ENCODE peak calls at places on chromosome 16, in four cellular contexts. T, V, W and B are unnamed samples.
A peak's percentile ranks its signal among the peaks of the same experiment; 100 is the strongest.

GRCh38 chr16:84082110-84082509 is 34.6 kb downstream of the MBTPS1 start:
- DNase-seq in V (no peak), W (no peak), T (no peak), B (no peak)

GRCh38 chr16:2749476-2749875 is 3.0 kb upstream of the SRRM2 start:
- DNase-seq in T (no peak), W (no peak), V (no peak), B (no peak)

GRCh38 chr16:9008335-9009260 is 44.9 kb upstream of the USP7 start:
- DNase-seq in W (peak; percentile 54), V (peak; percentile 68), T (peak; percentile 80), B (peak; percentile 75)

GRCh38 chr16:27706803-27707685 is 157.1 kb downstream of the KATNIP start:
- DNase-seq in V (no peak), T (no peak), W (no peak), B (no peak)

GRCh38 chr16:74024997-74025396 is 271.6 kb upstream of the PSMD7 start:
- DNase-seq in T (no peak), V (no peak), W (no peak), B (no peak)

GRCh38 chr16:81319221-81319912 is 4.6 kb downstream of the GAN start:
- DNase-seq in T (no peak), V (no peak), W (no peak), B (no peak)

GRCh38 chr16:17607075-17607509 is 136.3 kb upstream of the XYLT1 start:
- DNase-seq in V (no peak), T (no peak), W (no peak), B (no peak)

GRCh38 chr16:51402785-51403184 is 251.7 kb upstream of the SALL1 start:
- DNase-seq in W (no peak), V (no peak), T (no peak), B (no peak)

GRCh38 chr16:46649571-46649970 is 28.4 kb upstream of the SHCBP1 start:
- DNase-seq in V (no peak), W (no peak), T (no peak), B (no peak)

GRCh38 chr16:7653746-7654145 is 321.1 kb downstream of the RBFOX1 start:
- DNase-seq in T (no peak), V (no peak), W (no peak), B (no peak)

GRCh38 chr16:85225291-85225690 is 113.0 kb upstream of the CIBAR2 start:
- DNase-seq in T (no peak), W (no peak), V (no peak), B (no peak)

GRCh38 chr16:12078405-12079245 is 102.1 kb downstream of the SNX29 start:
- DNase-seq in W (no peak), V (no peak), T (no peak), B (no peak)

GRCh38 chr16:20847577-20847976 is 41.2 kb downstream of the REXO5 start:
- DNase-seq in V (no peak), W (no peak), T (no peak), B (no peak)

GRCh38 chr16:88072571-88073001 is 121.4 kb downstream of the BANP start:
- DNase-seq in W (no peak), T (no peak), V (no peak), B (no peak)

GRCh38 chr16:63880948-63881347 is 1240.9 kb downstream of the CDH11 start:
- DNase-seq in W (no peak), V (no peak), T (no peak), B (no peak)

GRCh38 chr16:27174007-27174406 is 29.3 kb upstream of the KDM8 start:
- DNase-seq in V (peak; percentile 56), T (peak; percentile 66), W (peak; percentile 46), B (peak; percentile 47)

GRCh38 chr16:88700636-88701482 is 5.3 kb downstream of the RNF166 start:
- DNase-seq in T (peak; percentile 95), V (peak; percentile 95), W (peak; percentile 97), B (peak; percentile 93)

GRCh38 chr16:19559242-19559910 is 3.9 kb downstream of the VPS35L start:
- DNase-seq in T (no peak), W (peak; percentile 24), V (no peak), B (peak; percentile 11)

GRCh38 chr16:48274476-48274875 is 27.1 kb upstream of the ABCC11 start:
- DNase-seq in W (no peak), V (no peak), T (no peak), B (no peak)

GRCh38 chr16:4518281-4518680 is 20.3 kb downstream of the CDIP1 start:
- DNase-seq in W (no peak), T (no peak), V (no peak), B (no peak)

GRCh38 chr16:81284995-81285600 is 29.7 kb upstream of the GAN start:
- DNase-seq in T (no peak), W (no peak), V (no peak), B (no peak)

GRCh38 chr16:83626204-83626603 is 181.6 kb upstream of the HSBP1 start:
- DNase-seq in V (no peak), T (no peak), W (no peak), B (no peak)

GRCh38 chr16:73420244-73421040 is 372.5 kb upstream of the ZFHX3 start:
- DNase-seq in V (no peak), W (no peak), T (no peak), B (no peak)

GRCh38 chr16:4327782-4328579 is 12.1 kb downstream of the GLIS2 start:
- DNase-seq in W (peak; percentile 30), T (peak; percentile 66), V (peak; percentile 63), B (peak; percentile 66)

GRCh38 chr16:72481419-72481818 is 309.5 kb upstream of the PMFBP1 start:
- DNase-seq in V (no peak), W (no peak), T (no peak), B (no peak)

GRCh38 chr16:4693956-4694663 is 748 bp downstream of the NUDT16L1 start:
- DNase-seq in V (peak; percentile 55), W (peak; percentile 41), T (peak; percentile 55), B (peak; percentile 47)